ENCODE peak calls at places on chromosomes 7 and 10, in seven cellular contexts. N is Ammon's horn; M is aorta; T is CD8-positive, alpha-beta T cell; F is activated T-helper 1 cell treated with Interleukin-2 at 50 U/mL for 16 hours; L is fibroblast of pulmonary artery; Z is BJ. K is an unnamed sample.
A peak's percentile ranks its signal among the peaks of the same experiment; 100 is the strongest.

GRCh38 chr7:111486472-111487142 is 75.7 kb downstream of the IMMP2L start:
- DNase-seq in L (peak; percentile 79), N (peak; percentile 74), T (no peak), F (no peak), M (no peak), Z (peak; percentile 19), K (peak; percentile 19)

GRCh38 chr7:142906643-142907042 is 21.1 kb upstream of the TRPV6 start:
- DNase-seq in T (no peak), N (no peak), Z (no peak), L (no peak), M (no peak), F (no peak), K (no peak)

GRCh38 chr7:118185163-118185860 is 1.3 kb downstream of the LSM8 start:
- DNase-seq in N (no peak), M (no peak), Z (peak; percentile 22), T (no peak), L (peak; percentile 20), F (no peak), K (no peak)

GRCh38 chr10:97612386-97612785 is 20.9 kb downstream of the MORN4 start:
- DNase-seq in N (peak; percentile 33), L (peak; percentile 76), F (no peak), M (no peak), T (no peak), Z (no peak), K (peak; percentile 67)

GRCh38 chr10:124993728-124994451 is 52.0 kb downstream of the ZRANB1 start:
- DNase-seq in Z (no peak), M (no peak), N (no peak), L (no peak), F (no peak), T (no peak), K (no peak)

GRCh38 chr7:106493041-106493731 is 167.8 kb downstream of the CCDC71L start:
- DNase-seq in Z (no peak), M (no peak), L (no peak), T (no peak), F (no peak), N (no peak), K (no peak)

GRCh38 chr10:7408003-7408493 is 2.8 kb downstream of the SFMBT2 start:
- DNase-seq in N (peak; percentile 48), Z (no peak), M (peak; percentile 83), L (peak; percentile 51), T (peak; percentile 70), F (peak; percentile 14), K (peak; percentile 23)

GRCh38 chr7:111883241-111883640 is 320.9 kb upstream of the IMMP2L start:
- DNase-seq in F (no peak), Z (no peak), L (no peak), T (no peak), M (no peak), N (no peak), K (no peak)

GRCh38 chr7:106017657-106018056 is 54.6 kb downstream of the CDHR3 start:
- DNase-seq in T (no peak), Z (no peak), M (no peak), L (no peak), F (no peak), N (no peak), K (no peak)

GRCh38 chr7:29375641-29376562 is 181.3 kb downstream of the CHN2 start:
- DNase-seq in L (no peak), N (no peak), M (no peak), Z (no peak), F (no peak), T (no peak), K (peak; percentile 37)

GRCh38 chr10:53025172-53025651 is 252.6 kb upstream of the MBL2 start:
- DNase-seq in L (peak; percentile 53), M (no peak), F (no peak), Z (no peak), T (no peak), N (no peak), K (no peak)

GRCh38 chr10:98236866-98237265 is 31.1 kb downstream of the LOXL4 start:
- DNase-seq in Z (no peak), N (no peak), M (no peak), F (no peak), T (no peak), L (no peak), K (no peak)

GRCh38 chr7:139691253-139691781 is 86.5 kb downstream of the HIPK2 start:
- DNase-seq in N (no peak), Z (no peak), L (peak; percentile 19), M (no peak), T (no peak), F (no peak), K (no peak)

GRCh38 chr7:35536396-35536826 is 158.5 kb downstream of the HERPUD2 start:
- DNase-seq in Z (no peak), F (no peak), L (no peak), N (no peak), T (no peak), M (no peak), K (no peak)

GRCh38 chr7:149300751-149301150 is 38.8 kb downstream of the ZNF783 start:
- DNase-seq in N (no peak), F (no peak), Z (no peak), M (no peak), L (no peak), T (no peak), K (no peak)

GRCh38 chr10:55500931-55501559 is 700.0 kb upstream of the PCDH15 start:
- DNase-seq in N (no peak), T (no peak), M (no peak), F (no peak), Z (no peak), L (peak; percentile 34), K (peak; percentile 54)

GRCh38 chr7:137296551-137296950 is 47.0 kb downstream of the PTN start:
- DNase-seq in L (no peak), F (no peak), Z (no peak), M (no peak), N (peak; percentile 55), T (no peak), K (no peak)

GRCh38 chr7:134957005-134957404 is 29.3 kb upstream of the AGBL3 start:
- DNase-seq in Z (no peak), F (no peak), T (no peak), M (no peak), L (no peak), N (no peak), K (no peak)

GRCh38 chr7:42347616-42348015 is 110.6 kb upstream of the GLI3 start:
- DNase-seq in Z (no peak), F (no peak), M (no peak), N (no peak), L (no peak), T (no peak), K (no peak)

GRCh38 chr10:27518261-27518660 is 14.2 kb downstream of the RAB18 start:
- DNase-seq in F (no peak), N (no peak), L (no peak), T (no peak), Z (no peak), M (no peak), K (no peak)

GRCh38 chr10:44974628-44975431 is 3.8 kb downstream of the DEPP1 start:
- DNase-seq in F (peak; percentile 51), N (peak; percentile 74), T (peak; percentile 44), L (peak; percentile 57), M (peak; percentile 90), Z (no peak), K (peak; percentile 82)

GRCh38 chr10:114996542-114996941 is 58.5 kb downstream of the TRUB1 start:
- DNase-seq in F (no peak), M (no peak), L (no peak), T (no peak), Z (no peak), N (no peak), K (no peak)

GRCh38 chr10:31321396-31321941 is 2.5 kb downstream of the ZEB1 start:
- DNase-seq in N (peak; percentile 13), M (no peak), Z (no peak), F (no peak), T (peak; percentile 83), L (peak; percentile 39), K (no peak)

GRCh38 chr7:111429781-111430180 is 132.5 kb downstream of the IMMP2L start:
- DNase-seq in Z (no peak), M (no peak), N (no peak), T (no peak), F (no peak), L (peak; percentile 7), K (no peak)

GRCh38 chr7:91941450-91941849 is 788 bp downstream of the AKAP9 start:
- DNase-seq in L (peak; percentile 27), N (peak; percentile 74), M (peak; percentile 64), T (peak; percentile 68), F (peak; percentile 8), Z (no peak), K (peak; percentile 24)

GRCh38 chr10:114285961-114286441 is 46.9 kb downstream of the VWA2 start:
- DNase-seq in Z (no peak), N (no peak), F (no peak), L (no peak), M (peak; percentile 70), T (no peak), K (no peak)

GRCh38 chr10:101000602-101000991 is 989 bp downstream of the LZTS2 start:
- DNase-seq in N (no peak), M (no peak), Z (no peak), L (no peak), T (no peak), F (no peak), K (no peak)

GRCh38 chr10:103665439-103665838 is 171.9 kb downstream of the NEURL1 start:
- DNase-seq in L (no peak), T (no peak), N (no peak), M (no peak), Z (no peak), F (no peak), K (no peak)

GRCh38 chr7:48101880-48102448 is 12.9 kb downstream of the UPP1 start:
- DNase-seq in L (no peak), N (no peak), T (no peak), Z (no peak), F (no peak), M (no peak), K (peak; percentile 54)

GRCh38 chr10:11148638-11149037 is 131.0 kb downstream of the CELF2 start:
- DNase-seq in Z (no peak), L (no peak), F (no peak), N (no peak), T (no peak), M (no peak), K (no peak)

GRCh38 chr7:28564755-28565374 is 152.5 kb downstream of the CREB5 start:
- DNase-seq in L (no peak), F (no peak), N (no peak), Z (no peak), T (no peak), M (no peak), K (no peak)

GRCh38 chr10:36172054-36172531 is 530.0 kb upstream of the FZD8 start:
- DNase-seq in Z (peak; percentile 57), T (no peak), M (no peak), F (no peak), N (no peak), L (peak; percentile 77), K (no peak)

GRCh38 chr10:111113961-111114830 is 37.4 kb downstream of the ADRA2A start:
- DNase-seq in Z (no peak), T (no peak), L (no peak), M (peak; percentile 74), N (peak; percentile 33), F (no peak), K (no peak)

GRCh38 chr10:88459523-88459922 is 123.6 kb downstream of the RNLS start:
- DNase-seq in F (no peak), N (no peak), M (no peak), L (no peak), Z (no peak), T (no peak), K (no peak)

GRCh38 chr7:95104739-95105138 is 197.3 kb downstream of the PPP1R9A start:
- DNase-seq in M (no peak), F (no peak), L (peak; percentile 9), N (no peak), Z (no peak), T (no peak), K (no peak)

GRCh38 chr7:27032843-27033242 is 63.0 kb downstream of the HOXA1 start:
- DNase-seq in T (no peak), Z (no peak), M (no peak), F (no peak), N (peak; percentile 23), L (no peak), K (no peak)

GRCh38 chr10:68559251-68559650 is 886 bp upstream of the TET1 start:
- DNase-seq in Z (no peak), L (no peak), M (no peak), F (no peak), N (no peak), T (no peak), K (no peak)